ENCODE peak calls at places on chromosomes 12 and 14, in nine cellular contexts. One of them, this sample, is unnamed.

GRCh38 chr14:98924046-98924445 is 348.0 kb downstream of the BCL11B start:
- DNase-seq in body of pancreas: peak; percentile 2
- DNase-seq in vagina: no peak
- DNase-seq in A549: no peak
- DNase-seq in uterus: no peak
- DNase-seq in upper lobe of left lung: no peak
- DNase-seq in thyroid gland: no peak
- DNase-seq in right cardiac atrium: no peak
- DNase-seq in psoas muscle: no peak
- DNase-seq in this sample: no peak

GRCh38 chr14:23916446-23916845 is 37.1 kb upstream of the DHRS4 start:
- DNase-seq in upper lobe of left lung: no peak
- DNase-seq in vagina: no peak
- DNase-seq in right cardiac atrium: no peak
- DNase-seq in psoas muscle: no peak
- DNase-seq in body of pancreas: no peak
- DNase-seq in uterus: no peak
- DNase-seq in thyroid gland: no peak
- DNase-seq in A549: no peak
- DNase-seq in this sample: no peak

GRCh38 chr14:63345826-63346225 is 27.1 kb upstream of the GPHB5 start:
- DNase-seq in psoas muscle: no peak
- DNase-seq in right cardiac atrium: no peak
- DNase-seq in upper lobe of left lung: no peak
- DNase-seq in vagina: no peak
- DNase-seq in uterus: no peak
- DNase-seq in body of pancreas: no peak
- DNase-seq in thyroid gland: no peak
- DNase-seq in A549: no peak
- DNase-seq in this sample: no peak

GRCh38 chr12:123948401-123949117 is 24.1 kb downstream of the CCDC92 start:
- DNase-seq in psoas muscle: no peak
- DNase-seq in vagina: peak; percentile 81
- DNase-seq in upper lobe of left lung: no peak
- DNase-seq in body of pancreas: no peak
- DNase-seq in uterus: no peak
- DNase-seq in thyroid gland: no peak
- DNase-seq in A549: no peak
- DNase-seq in right cardiac atrium: no peak
- DNase-seq in this sample: no peak

GRCh38 chr12:5548152-5548933 is 116.4 kb downstream of the NTF3 start:
- DNase-seq in upper lobe of left lung: no peak
- DNase-seq in body of pancreas: no peak
- DNase-seq in A549: no peak
- DNase-seq in vagina: no peak
- DNase-seq in right cardiac atrium: no peak
- DNase-seq in psoas muscle: no peak
- DNase-seq in thyroid gland: no peak
- DNase-seq in uterus: no peak
- DNase-seq in this sample: no peak

GRCh38 chr14:49512147-49512551 is 74.0 kb downstream of the RPS29 start:
- DNase-seq in thyroid gland: no peak
- DNase-seq in body of pancreas: no peak
- DNase-seq in A549: peak; percentile 21
- DNase-seq in right cardiac atrium: no peak
- DNase-seq in upper lobe of left lung: no peak
- DNase-seq in psoas muscle: no peak
- DNase-seq in uterus: no peak
- DNase-seq in vagina: no peak
- DNase-seq in this sample: no peak

GRCh38 chr12:102504280-102504679 is 23.9 kb upstream of the IGF1 start:
- DNase-seq in right cardiac atrium: no peak
- DNase-seq in upper lobe of left lung: no peak
- DNase-seq in vagina: no peak
- DNase-seq in body of pancreas: no peak
- DNase-seq in A549: no peak
- DNase-seq in psoas muscle: no peak
- DNase-seq in uterus: no peak
- DNase-seq in thyroid gland: no peak
- DNase-seq in this sample: no peak

GRCh38 chr12:121803861-121804416 is at the start of gene SETD1B:
- DNase-seq in thyroid gland: peak; percentile 63
- DNase-seq in A549: peak; percentile 76
- DNase-seq in right cardiac atrium: peak; percentile 73
- DNase-seq in uterus: peak; percentile 55
- DNase-seq in vagina: no peak
- DNase-seq in upper lobe of left lung: peak; percentile 91
- DNase-seq in body of pancreas: peak; percentile 73
- DNase-seq in psoas muscle: peak; percentile 58
- DNase-seq in this sample: peak; percentile 43

GRCh38 chr12:84455598-84455997 is 457.0 kb downstream of the SLC6A15 start:
- DNase-seq in thyroid gland: no peak
- DNase-seq in A549: no peak
- DNase-seq in uterus: no peak
- DNase-seq in vagina: no peak
- DNase-seq in body of pancreas: no peak
- DNase-seq in psoas muscle: no peak
- DNase-seq in upper lobe of left lung: no peak
- DNase-seq in right cardiac atrium: no peak
- DNase-seq in this sample: no peak

GRCh38 chr14:60654303-60654925 is 5.1 kb upstream of the SIX1 start:
- DNase-seq in A549: no peak
- DNase-seq in body of pancreas: no peak
- DNase-seq in upper lobe of left lung: no peak
- DNase-seq in uterus: no peak
- DNase-seq in psoas muscle: no peak
- DNase-seq in thyroid gland: no peak
- DNase-seq in vagina: no peak
- DNase-seq in right cardiac atrium: no peak
- DNase-seq in this sample: no peak

GRCh38 chr12:3933074-3933818 is 60.0 kb upstream of the PARP11 start:
- DNase-seq in thyroid gland: no peak
- DNase-seq in uterus: no peak
- DNase-seq in right cardiac atrium: no peak
- DNase-seq in psoas muscle: no peak
- DNase-seq in upper lobe of left lung: no peak
- DNase-seq in body of pancreas: no peak
- DNase-seq in vagina: no peak
- DNase-seq in A549: no peak
- DNase-seq in this sample: no peak

GRCh38 chr14:38053684-38054083 is 154.0 kb upstream of the SSTR1 start:
- DNase-seq in right cardiac atrium: no peak
- DNase-seq in uterus: no peak
- DNase-seq in A549: no peak
- DNase-seq in vagina: no peak
- DNase-seq in upper lobe of left lung: no peak
- DNase-seq in thyroid gland: no peak
- DNase-seq in psoas muscle: no peak
- DNase-seq in body of pancreas: no peak
- DNase-seq in this sample: no peak

GRCh38 chr12:66165141-66165540 is 4.7 kb downstream of the TMBIM4 start:
- DNase-seq in right cardiac atrium: no peak
- DNase-seq in body of pancreas: no peak
- DNase-seq in vagina: no peak
- DNase-seq in uterus: no peak
- DNase-seq in psoas muscle: no peak
- DNase-seq in A549: no peak
- DNase-seq in upper lobe of left lung: no peak
- DNase-seq in thyroid gland: no peak
- DNase-seq in this sample: no peak
- H3K9me3 ChIP-seq in right cardiac atrium: no peaks in the 10 kb centered on the region
- H3K9me3 ChIP-seq in body of pancreas: no peaks in the 10 kb centered on the region
- H3K9me3 ChIP-seq in vagina: no peaks in the 10 kb centered on the region
- H3K9me3 ChIP-seq in uterus: no peaks in the 10 kb centered on the region
- H3K9me3 ChIP-seq in psoas muscle: no peaks in the 10 kb centered on the region
- H3K9me3 ChIP-seq in A549: peaks cover 12% of the 10 kb centered on the region
- H3K9me3 ChIP-seq in upper lobe of left lung: no peaks in the 10 kb centered on the region
- H3K9me3 ChIP-seq in thyroid gland: no peaks in the 10 kb centered on the region
- H3K9me3 ChIP-seq in this sample: no peaks in the 10 kb centered on the region

GRCh38 chr12:92389466-92389865 is 243.8 kb upstream of the BTG1 start:
- DNase-seq in A549: no peak
- DNase-seq in psoas muscle: no peak
- DNase-seq in right cardiac atrium: no peak
- DNase-seq in thyroid gland: no peak
- DNase-seq in uterus: no peak
- DNase-seq in upper lobe of left lung: no peak
- DNase-seq in body of pancreas: peak; percentile 13
- DNase-seq in vagina: no peak
- DNase-seq in this sample: no peak
- H3K9me3 ChIP-seq in A549: peaks cover 10% of the 10 kb centered on the region
- H3K9me3 ChIP-seq in psoas muscle: peaks cover 5% of the 10 kb centered on the region
- H3K9me3 ChIP-seq in right cardiac atrium: peaks cover 3% of the 10 kb centered on the region
- H3K9me3 ChIP-seq in thyroid gland: no peaks in the 10 kb centered on the region
- H3K9me3 ChIP-seq in uterus: peaks cover 8% of the 10 kb centered on the region
- H3K9me3 ChIP-seq in upper lobe of left lung: peaks cover 13% of the 10 kb centered on the region
- H3K9me3 ChIP-seq in body of pancreas: no peaks in the 10 kb centered on the region
- H3K9me3 ChIP-seq in vagina: peaks cover 6% of the 10 kb centered on the region
- H3K9me3 ChIP-seq in this sample: no peaks in the 10 kb centered on the region

GRCh38 chr14:42510071-42510470 is 903.4 kb downstream of the LRFN5 start:
- DNase-seq in right cardiac atrium: no peak
- DNase-seq in upper lobe of left lung: no peak
- DNase-seq in vagina: no peak
- DNase-seq in body of pancreas: no peak
- DNase-seq in thyroid gland: no peak
- DNase-seq in A549: no peak
- DNase-seq in psoas muscle: no peak
- DNase-seq in uterus: no peak
- DNase-seq in this sample: no peak

GRCh38 chr14:42508209-42508946 is 901.7 kb downstream of the LRFN5 start:
- DNase-seq in uterus: no peak
- DNase-seq in thyroid gland: no peak
- DNase-seq in A549: no peak
- DNase-seq in upper lobe of left lung: no peak
- DNase-seq in psoas muscle: no peak
- DNase-seq in right cardiac atrium: no peak
- DNase-seq in vagina: no peak
- DNase-seq in body of pancreas: no peak
- DNase-seq in this sample: no peak

GRCh38 chr14:42517786-42518530 is 911.3 kb downstream of the LRFN5 start:
- DNase-seq in A549: no peak
- DNase-seq in vagina: no peak
- DNase-seq in right cardiac atrium: no peak
- DNase-seq in upper lobe of left lung: no peak
- DNase-seq in psoas muscle: no peak
- DNase-seq in body of pancreas: no peak
- DNase-seq in uterus: no peak
- DNase-seq in thyroid gland: no peak
- DNase-seq in this sample: no peak

GRCh38 chr14:42513837-42514236 is 907.2 kb downstream of the LRFN5 start:
- DNase-seq in thyroid gland: no peak
- DNase-seq in psoas muscle: no peak
- DNase-seq in uterus: no peak
- DNase-seq in upper lobe of left lung: no peak
- DNase-seq in vagina: no peak
- DNase-seq in right cardiac atrium: no peak
- DNase-seq in body of pancreas: no peak
- DNase-seq in A549: no peak
- DNase-seq in this sample: no peak
- H3K9me3 ChIP-seq in thyroid gland: no peaks in the 10 kb centered on the region
- H3K9me3 ChIP-seq in psoas muscle: no peaks in the 10 kb centered on the region
- H3K9me3 ChIP-seq in uterus: no peaks in the 10 kb centered on the region
- H3K9me3 ChIP-seq in upper lobe of left lung: no peaks in the 10 kb centered on the region
- H3K9me3 ChIP-seq in vagina: no peaks in the 10 kb centered on the region
- H3K9me3 ChIP-seq in right cardiac atrium: no peaks in the 10 kb centered on the region
- H3K9me3 ChIP-seq in body of pancreas: no peaks in the 10 kb centered on the region
- H3K9me3 ChIP-seq in A549: no peaks in the 10 kb centered on the region
- H3K9me3 ChIP-seq in this sample: no peaks in the 10 kb centered on the region

GRCh38 chr12:133156125-133156690 is 25.1 kb upstream of the ZNF268 start:
- DNase-seq in upper lobe of left lung: no peak
- DNase-seq in psoas muscle: no peak
- DNase-seq in body of pancreas: no peak
- DNase-seq in right cardiac atrium: no peak
- DNase-seq in vagina: no peak
- DNase-seq in uterus: no peak
- DNase-seq in A549: peak; percentile 17
- DNase-seq in thyroid gland: no peak
- DNase-seq in this sample: no peak
- H3K9me3 ChIP-seq in upper lobe of left lung: peaks cover 100% of the 10 kb centered on the region
- H3K9me3 ChIP-seq in psoas muscle: peaks cover 97% of the 10 kb centered on the region
- H3K9me3 ChIP-seq in body of pancreas: no peaks in the 10 kb centered on the region
- H3K9me3 ChIP-seq in right cardiac atrium: peaks cover 24% of the 10 kb centered on the region
- H3K9me3 ChIP-seq in vagina: peaks cover 92% of the 10 kb centered on the region
- H3K9me3 ChIP-seq in uterus: peaks cover 85% of the 10 kb centered on the region
- H3K9me3 ChIP-seq in A549: peaks cover 97% of the 10 kb centered on the region
- H3K9me3 ChIP-seq in thyroid gland: peaks cover 11% of the 10 kb centered on the region
- H3K9me3 ChIP-seq in this sample: peaks cover 48% of the 10 kb centered on the region

GRCh38 chr12:57964421-57964820 is 23.1 kb downstream of the ATP23 start:
- DNase-seq in body of pancreas: no peak
- DNase-seq in thyroid gland: no peak
- DNase-seq in upper lobe of left lung: no peak
- DNase-seq in right cardiac atrium: no peak
- DNase-seq in A549: no peak
- DNase-seq in uterus: no peak
- DNase-seq in psoas muscle: no peak
- DNase-seq in vagina: no peak
- DNase-seq in this sample: no peak

GRCh38 chr12:57965766-57966165 is 24.4 kb downstream of the ATP23 start:
- DNase-seq in uterus: no peak
- DNase-seq in upper lobe of left lung: no peak
- DNase-seq in A549: peak; percentile 19
- DNase-seq in body of pancreas: no peak
- DNase-seq in right cardiac atrium: no peak
- DNase-seq in psoas muscle: no peak
- DNase-seq in vagina: no peak
- DNase-seq in thyroid gland: no peak
- DNase-seq in this sample: no peak

GRCh38 chr12:57966536-57966935 is 25.2 kb downstream of the ATP23 start:
- DNase-seq in upper lobe of left lung: no peak
- DNase-seq in body of pancreas: no peak
- DNase-seq in A549: no peak
- DNase-seq in thyroid gland: no peak
- DNase-seq in uterus: no peak
- DNase-seq in psoas muscle: no peak
- DNase-seq in right cardiac atrium: no peak
- DNase-seq in vagina: no peak
- DNase-seq in this sample: no peak
- H3K9me3 ChIP-seq in upper lobe of left lung: no peaks in the 10 kb centered on the region
- H3K9me3 ChIP-seq in body of pancreas: no peaks in the 10 kb centered on the region
- H3K9me3 ChIP-seq in A549: peaks cover 3% of the 10 kb centered on the region
- H3K9me3 ChIP-seq in thyroid gland: no peaks in the 10 kb centered on the region
- H3K9me3 ChIP-seq in uterus: peaks cover 2% of the 10 kb centered on the region
- H3K9me3 ChIP-seq in psoas muscle: peaks cover 11% of the 10 kb centered on the region
- H3K9me3 ChIP-seq in right cardiac atrium: no peaks in the 10 kb centered on the region
- H3K9me3 ChIP-seq in vagina: no peaks in the 10 kb centered on the region
- H3K9me3 ChIP-seq in this sample: no peaks in the 10 kb centered on the region